ENCODE peak calls at places on chromosomes 4 and X, in four cellular contexts. One of them, this sample, is unnamed.

GRCh38 chr4:56086561-56086960 is 137.8 kb downstream of the CEP135 start:
- DNase-seq in HepG2: no peak
- DNase-seq in mammary epithelial cell: no peak
- DNase-seq in GM23248: no peak
- DNase-seq in this sample: no peak

GRCh38 chr4:134787315-134787714 is 585.7 kb upstream of the PABPC4L start:
- DNase-seq in GM23248: no peak
- DNase-seq in mammary epithelial cell: no peak
- DNase-seq in HepG2: no peak
- DNase-seq in this sample: no peak

GRCh38 chrX:121121021-121121420 is 73.6 kb downstream of the GLUD2 start:
- DNase-seq in GM23248: no peak
- DNase-seq in mammary epithelial cell: no peak
- DNase-seq in HepG2: no peak
- DNase-seq in this sample: no peak

GRCh38 chr4:145012841-145013240 is 85.2 kb downstream of the ANAPC10 start:
- DNase-seq in HepG2: peak
- DNase-seq in mammary epithelial cell: peak
- DNase-seq in GM23248: peak
- DNase-seq in this sample: no peak

GRCh38 chr4:148883435-148883834 is 441.2 kb upstream of the NR3C2 start:
- DNase-seq in mammary epithelial cell: no peak
- DNase-seq in GM23248: no peak
- DNase-seq in HepG2: no peak
- DNase-seq in this sample: no peak

GRCh38 chr4:74181225-74181624 is 23.3 kb downstream of the MTHFD2L start:
- DNase-seq in mammary epithelial cell: peak
- DNase-seq in GM23248: peak
- DNase-seq in HepG2: no peak
- DNase-seq in this sample: no peak

GRCh38 chr4:107276052-107276451 is 239.9 kb upstream of the DKK2 start:
- DNase-seq in mammary epithelial cell: no peak
- DNase-seq in GM23248: no peak
- DNase-seq in HepG2: no peak
- DNase-seq in this sample: no peak

GRCh38 chr4:100805547-100805946 is 287.7 kb upstream of the EMCN start:
- DNase-seq in mammary epithelial cell: no peak
- DNase-seq in GM23248: no peak
- DNase-seq in HepG2: no peak
- DNase-seq in this sample: no peak

GRCh38 chr4:13601060-13601459 is 26.5 kb downstream of the BOD1L1 start:
- DNase-seq in GM23248: no peak
- DNase-seq in mammary epithelial cell: no peak
- DNase-seq in HepG2: no peak
- DNase-seq in this sample: no peak

GRCh38 chrX:56968980-56969379 is 26.4 kb downstream of the SPIN3 start:
- DNase-seq in GM23248: peak
- DNase-seq in mammary epithelial cell: no peak
- DNase-seq in HepG2: no peak
- DNase-seq in this sample: no peak

GRCh38 chr4:145216532-145216931 is 36.1 kb upstream of the OTUD4 start:
- DNase-seq in GM23248: peak
- DNase-seq in mammary epithelial cell: peak
- DNase-seq in HepG2: no peak
- DNase-seq in this sample: peak

GRCh38 chrX:153829549-153829798 is 870 bp downstream of the PDZD4 start:
- DNase-seq in HepG2: no peak
- DNase-seq in mammary epithelial cell: no peak
- DNase-seq in GM23248: peak
- DNase-seq in this sample: no peak

GRCh38 chrX:47129157-47129878 is 15.2 kb downstream of the NDUFB11 start:
- DNase-seq in GM23248: peak
- DNase-seq in HepG2: peak
- DNase-seq in mammary epithelial cell: peak
- DNase-seq in this sample: peak

GRCh38 chr4:176547005-176547404 is 227.2 kb downstream of the SPCS3 start:
- DNase-seq in HepG2: no peak
- DNase-seq in GM23248: peak
- DNase-seq in mammary epithelial cell: no peak
- DNase-seq in this sample: peak

GRCh38 chr4:34791224-34791623 is 1453.1 kb downstream of the ARAP2 start:
- DNase-seq in mammary epithelial cell: no peak
- DNase-seq in GM23248: no peak
- DNase-seq in HepG2: no peak
- DNase-seq in this sample: no peak

GRCh38 chr4:112279025-112279881 is 6.5 kb downstream of the TIFA start:
- DNase-seq in HepG2: peak
- DNase-seq in mammary epithelial cell: no peak
- DNase-seq in GM23248: no peak
- DNase-seq in this sample: peak

GRCh38 chr4:46254788-46255187 is 130.9 kb upstream of the GABRG1 start:
- DNase-seq in HepG2: no peak
- DNase-seq in GM23248: peak
- DNase-seq in mammary epithelial cell: peak
- DNase-seq in this sample: peak

GRCh38 chrX:53133400-53133799 is 39.5 kb downstream of the KANTR start:
- DNase-seq in HepG2: no peak
- DNase-seq in GM23248: no peak
- DNase-seq in mammary epithelial cell: peak
- DNase-seq in this sample: no peak

GRCh38 chr4:30839583-30840520 is 119.7 kb downstream of the PCDH7 start:
- DNase-seq in GM23248: no peak
- DNase-seq in HepG2: no peak
- DNase-seq in mammary epithelial cell: peak
- DNase-seq in this sample: no peak

GRCh38 chr4:80045831-80046230 is 27.2 kb downstream of the ANTXR2 start:
- DNase-seq in HepG2: no peak
- DNase-seq in mammary epithelial cell: peak
- DNase-seq in GM23248: peak
- DNase-seq in this sample: no peak

GRCh38 chr4:38060829-38061431 is 100.7 kb downstream of the PTTG2 start:
- DNase-seq in GM23248: no peak
- DNase-seq in HepG2: no peak
- DNase-seq in mammary epithelial cell: no peak
- DNase-seq in this sample: no peak

GRCh38 chrX:57871463-57871862 is 38.8 kb downstream of the ZXDA start:
- DNase-seq in GM23248: no peak
- DNase-seq in HepG2: no peak
- DNase-seq in mammary epithelial cell: no peak
- DNase-seq in this sample: no peak

GRCh38 chr4:184420881-184421416 is 53.4 kb downstream of the IRF2 start:
- DNase-seq in HepG2: no peak
- DNase-seq in GM23248: no peak
- DNase-seq in mammary epithelial cell: no peak
- DNase-seq in this sample: peak

GRCh38 chrX:48573690-48574269 is 504 bp upstream of the RBM3 start:
- DNase-seq in GM23248: no peak
- DNase-seq in HepG2: no peak
- DNase-seq in mammary epithelial cell: no peak
- DNase-seq in this sample: no peak

GRCh38 chrX:17376381-17377046 is 1.5 kb downstream of the NHS start:
- DNase-seq in HepG2: no peak
- DNase-seq in GM23248: peak
- DNase-seq in mammary epithelial cell: peak
- DNase-seq in this sample: no peak

GRCh38 chrX:49291615-49292337 is 11.7 kb upstream of the GAGE10 start:
- DNase-seq in GM23248: peak
- DNase-seq in mammary epithelial cell: peak
- DNase-seq in HepG2: peak
- DNase-seq in this sample: peak

GRCh38 chr4:165440415-165440882 is 61.6 kb downstream of the CPE start:
- DNase-seq in mammary epithelial cell: peak
- DNase-seq in HepG2: peak
- DNase-seq in GM23248: peak
- DNase-seq in this sample: no peak

GRCh38 chr4:19293080-19293479 is 958.6 kb upstream of the SLIT2 start:
- DNase-seq in GM23248: no peak
- DNase-seq in HepG2: no peak
- DNase-seq in mammary epithelial cell: no peak
- DNase-seq in this sample: no peak

GRCh38 chrX:107324493-107325310 is 118.3 kb downstream of the DNAAF6 start:
- DNase-seq in mammary epithelial cell: peak
- DNase-seq in HepG2: no peak
- DNase-seq in GM23248: peak
- DNase-seq in this sample: peak

GRCh38 chr4:37889849-37890500 is 909 bp upstream of the TBC1D1 start:
- DNase-seq in HepG2: no peak
- DNase-seq in GM23248: peak
- DNase-seq in mammary epithelial cell: no peak
- DNase-seq in this sample: no peak

GRCh38 chr4:147968641-147969040 is 236.8 kb downstream of the ARHGAP10 start:
- DNase-seq in mammary epithelial cell: no peak
- DNase-seq in GM23248: no peak
- DNase-seq in HepG2: no peak
- DNase-seq in this sample: no peak

GRCh38 chrX:11059923-11060322 is 51.2 kb upstream of the HCCS start:
- DNase-seq in HepG2: no peak
- DNase-seq in GM23248: peak
- DNase-seq in mammary epithelial cell: peak
- DNase-seq in this sample: no peak

DNA sequence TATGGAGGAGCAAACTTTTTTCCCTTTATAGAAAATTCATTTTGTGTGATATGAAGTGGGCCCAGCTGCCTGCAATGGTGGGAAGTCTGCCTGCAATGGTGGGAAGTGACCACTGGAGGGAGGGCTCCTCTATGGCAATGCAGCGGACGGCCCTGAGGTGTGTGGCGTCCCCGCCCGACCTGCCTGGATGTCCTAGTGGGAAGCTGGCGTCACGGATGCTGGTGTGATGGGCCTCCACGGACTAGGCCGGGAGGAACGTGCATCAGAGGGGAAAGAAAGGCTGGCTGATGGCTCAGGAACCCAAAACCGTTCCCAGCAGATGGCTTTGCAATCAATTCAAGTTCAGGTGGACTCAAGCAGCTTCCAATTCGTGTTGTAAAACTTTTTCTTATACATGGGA is 177.9 kb downstream of the AFAP1 start:
- DNase-seq in HepG2: peak
- DNase-seq in GM23248: peak
- DNase-seq in mammary epithelial cell: no peak
- DNase-seq in this sample: peak
- H3K4me2 ChIP-seq in HepG2: no peak
- H3K4me2 ChIP-seq in GM23248: no peak
- H3K4me2 ChIP-seq in mammary epithelial cell: no peak
- H3K4me2 ChIP-seq in this sample: no peak

GRCh38 chrX:134545524-134545923 is 85.6 kb downstream of the HPRT1 start:
- DNase-seq in HepG2: no peak
- DNase-seq in mammary epithelial cell: no peak
- DNase-seq in GM23248: no peak
- DNase-seq in this sample: no peak

GRCh38 chrX:134546187-134546586 is 86.2 kb downstream of the HPRT1 start:
- DNase-seq in mammary epithelial cell: no peak
- DNase-seq in GM23248: no peak
- DNase-seq in HepG2: no peak
- DNase-seq in this sample: no peak

GRCh38 chrX:134548844-134549205 is 88.9 kb downstream of the HPRT1 start:
- DNase-seq in GM23248: no peak
- DNase-seq in mammary epithelial cell: no peak
- DNase-seq in HepG2: no peak
- DNase-seq in this sample: no peak

GRCh38 chrX:134547047-134547679 is 87.2 kb downstream of the HPRT1 start:
- DNase-seq in HepG2: no peak
- DNase-seq in GM23248: peak
- DNase-seq in mammary epithelial cell: no peak
- DNase-seq in this sample: no peak

DNA sequence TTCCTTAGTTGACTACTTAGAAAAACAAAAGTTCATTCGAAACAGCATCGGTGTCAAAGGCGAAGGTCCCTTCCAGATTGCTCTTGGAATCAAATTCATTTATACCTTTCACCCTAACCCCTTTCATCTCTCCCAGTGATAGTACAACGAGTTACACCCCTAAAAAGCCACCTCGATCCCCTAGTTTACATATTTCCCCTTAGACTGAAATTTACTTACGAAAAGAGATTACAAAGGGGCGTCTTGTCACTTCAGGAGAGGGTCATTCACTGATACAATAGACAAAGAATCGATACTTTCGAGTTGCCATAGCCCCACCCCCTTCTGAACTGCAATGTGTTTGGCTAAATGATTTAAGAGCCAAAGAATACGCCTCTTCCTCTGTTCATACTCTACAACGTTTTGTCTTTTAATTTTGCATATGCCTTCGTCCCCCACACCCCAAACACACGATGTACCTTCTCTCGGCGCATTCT is 88.3 kb downstream of the HPRT1 start:
- DNase-seq in mammary epithelial cell: no peak
- DNase-seq in GM23248: peak
- DNase-seq in HepG2: no peak
- DNase-seq in this sample: peak
- TF ChIP-seq EZH2 in mammary epithelial cell: no peak
- TF ChIP-seq EZH2 in GM23248: no peak
- TF ChIP-seq EZH2 in HepG2: no peak
- TF ChIP-seq EZH2 in this sample: no peak

DNA sequence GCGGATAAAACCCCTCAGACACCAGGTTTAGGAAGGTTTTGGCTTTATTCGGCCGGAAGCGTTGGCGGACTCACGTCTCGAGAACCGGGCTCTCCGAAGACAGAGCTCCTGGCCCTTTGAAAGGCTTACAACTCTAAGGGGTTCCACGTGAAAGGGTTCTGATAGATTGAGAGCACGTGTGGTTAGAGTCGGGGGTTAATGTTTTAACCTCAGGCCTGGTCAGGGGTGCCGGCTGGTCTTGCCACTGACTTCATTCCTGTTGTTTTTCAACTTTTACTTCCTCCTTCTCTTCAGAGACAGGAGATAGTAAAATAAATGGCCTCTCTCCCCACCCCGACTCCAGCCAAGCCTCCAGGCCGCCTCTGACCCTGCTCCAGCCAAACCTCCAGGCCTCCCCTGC is 4.7 kb upstream of the ASMT start:
- DNase-seq in GM23248: no peak
- DNase-seq in HepG2: no peak
- DNase-seq in mammary epithelial cell: no peak
- DNase-seq in this sample: no peak
- H3K27ac ChIP-seq in GM23248: no peak
- H3K27ac ChIP-seq in HepG2: no peak
- H3K27ac ChIP-seq in mammary epithelial cell: no peak
- H3K27ac ChIP-seq in this sample: no peak

DNA sequence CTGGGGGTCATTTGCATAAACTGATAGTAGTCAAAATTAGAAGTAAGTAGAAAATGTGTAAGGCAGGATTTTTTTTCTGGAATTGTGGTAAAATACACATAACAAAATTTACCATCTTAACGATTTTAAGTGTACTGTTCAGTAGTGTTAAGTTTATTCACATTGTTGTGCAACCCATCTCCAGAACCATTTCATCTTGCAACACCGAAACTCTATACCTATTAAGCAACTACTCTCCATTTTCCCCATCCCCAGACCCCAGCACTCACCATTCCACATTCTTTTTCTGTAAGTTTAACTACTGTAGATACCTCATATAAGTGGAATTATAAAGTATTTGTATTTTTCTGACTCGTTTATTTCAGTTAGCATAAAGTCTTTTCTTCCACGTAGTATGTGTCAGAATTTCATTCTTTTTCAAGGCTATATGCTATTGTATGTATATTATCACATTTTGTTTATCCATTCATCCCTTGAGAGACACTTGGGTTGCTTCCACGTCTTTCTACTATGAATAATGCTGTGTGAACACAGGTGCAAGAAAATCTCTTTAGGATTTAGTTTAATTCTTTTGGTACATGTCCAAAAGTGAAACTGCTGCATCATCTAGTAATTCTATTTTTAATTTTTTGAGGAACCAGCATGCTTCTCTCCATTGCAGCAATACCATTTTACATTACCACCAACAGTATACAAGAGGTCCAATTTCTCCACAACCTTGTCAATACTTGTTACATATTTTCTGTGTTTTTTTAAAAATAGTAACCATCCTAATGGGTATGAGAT is 39.1 kb upstream of the NSUN7 start:
- DNase-seq in GM23248: no peak
- DNase-seq in mammary epithelial cell: no peak
- DNase-seq in HepG2: no peak
- DNase-seq in this sample: no peak
- H3K4me2 ChIP-seq in GM23248: no peak
- H3K4me2 ChIP-seq in mammary epithelial cell: no peak
- H3K4me2 ChIP-seq in HepG2: no peak
- H3K4me2 ChIP-seq in this sample: peak

This sample was measured in MM.1S.